ENCODE peak calls at places on chromosomes 5 and 9, in four cellular contexts. G is lower leg skin, T is Caco-2, H is progenitor cell of endocrine pancreas. X is an unnamed sample.

GRCh38 chr9:72772641-72773040 is 180.2 kb downstream of the ALDH1A1 start:
- DNase-seq in G (no peak), T (no peak), H (no peak), X (no peak)

GRCh38 chr9:3136999-3137675 is 293.2 kb upstream of the PUM3 start:
- DNase-seq in G (no peak), T (no peak), H (no peak), X (no peak)

GRCh38 chr9:134235366-134235765 is 71.0 kb upstream of the RNU6ATAC start:
- DNase-seq in G (no peak), T (no peak), H (no peak), X (no peak)

GRCh38 chr9:119841005-119841404 is 471.8 kb upstream of the BRINP1 start:
- DNase-seq in G (no peak), T (no peak), H (no peak), X (no peak)

GRCh38 chr5:177600458-177601018 is 606 bp downstream of the B4GALT7 start:
- DNase-seq in G (no peak), T (no peak), H (no peak), X (no peak)

GRCh38 chr9:1454211-1454979 is 404.2 kb downstream of the DMRT2 start:
- DNase-seq in G (peak; percentile 38), T (no peak), H (no peak), X (no peak)

GRCh38 chr5:90477073-90477472 is 2.4 kb downstream of the POLR3G start:
- DNase-seq in G (no peak), T (no peak), H (no peak), X (peak; percentile 21)

GRCh38 chr9:117088140-117088539 is 326.7 kb downstream of the ASTN2 start:
- DNase-seq in G (no peak), T (no peak), H (no peak), X (no peak)

GRCh38 chr9:117963493-117963892 is 259.3 kb downstream of the TLR4 start:
- DNase-seq in G (no peak), T (no peak), H (no peak), X (no peak)

GRCh38 chr5:124825250-124825982 is 79.0 kb upstream of the ZNF608 start:
- DNase-seq in G (no peak), T (no peak), H (no peak), X (no peak)

GRCh38 chr9:111250836-111251452 is 79.1 kb downstream of the OR2K2 start:
- DNase-seq in G (no peak), T (no peak), H (no peak), X (no peak)

GRCh38 chr9:86080112-86080579 is 19.2 kb downstream of the GOLM1 start:
- DNase-seq in G (no peak), T (no peak), H (no peak), X (no peak)

GRCh38 chr9:126857261-126857960 is 3.0 kb upstream of the ZBTB34 start:
- DNase-seq in G (no peak), T (no peak), H (no peak), X (no peak)

GRCh38 chr9:117704024-117704575 is at the start of gene TLR4:
- DNase-seq in G (peak; percentile 67), T (no peak), H (no peak), X (peak; percentile 22)

GRCh38 chr5:141641634-141642278 is 5.0 kb downstream of the RELL2 start:
- DNase-seq in G (no peak), T (peak; percentile 62), H (no peak), X (no peak)

GRCh38 chr5:14190194-14191164 is 47.3 kb downstream of the TRIO start:
- DNase-seq in G (no peak), T (no peak), H (no peak), X (no peak)

GRCh38 chr9:108316066-108316465 is 539.7 kb downstream of the ACTL7B start:
- DNase-seq in G (no peak), T (no peak), H (no peak), X (no peak)

GRCh38 chr5:66933066-66933465 is 263.5 kb downstream of the CD180 start:
- DNase-seq in G (no peak), T (no peak), H (no peak), X (no peak)

GRCh38 chr5:52999357-52999949 is 10.3 kb downstream of the ITGA2 start:
- DNase-seq in G (no peak), T (no peak), H (no peak), X (no peak)

GRCh38 chr5:79845448-79846197 is 145.4 kb downstream of the MTX3 start:
- DNase-seq in G (no peak), T (no peak), H (no peak), X (no peak)

GRCh38 chr5:135063511-135064234 is 29.6 kb upstream of the PITX1 start:
- DNase-seq in G (no peak), T (no peak), H (no peak), X (no peak)

GRCh38 chr9:89597711-89598707 is 6.8 kb upstream of the GADD45G start:
- DNase-seq in G (peak; percentile 43), T (peak; percentile 61), H (peak; percentile 38), X (peak; percentile 68)

GRCh38 chr5:35762368-35762767 is 94.3 kb upstream of the IL7R start:
- DNase-seq in G (no peak), T (no peak), H (no peak), X (no peak)

GRCh38 chr5:178383919-178384814 is 151.6 kb upstream of the PHYKPL start:
- DNase-seq in G (no peak), T (no peak), H (no peak), X (no peak)

GRCh38 chr9:26656003-26656940 is 236.3 kb downstream of the CAAP1 start:
- DNase-seq in G (no peak), T (no peak), H (no peak), X (peak; percentile 12)

GRCh38 chr9:35303567-35303966 is 141.8 kb downstream of the UNC13B start:
- DNase-seq in G (no peak), T (no peak), H (no peak), X (no peak)

GRCh38 chr9:82247318-82247717 is 258.7 kb downstream of the SPATA31D1 start:
- DNase-seq in G (peak; percentile 41), T (no peak), H (no peak), X (no peak)

GRCh38 chr9:134623408-134624066 is 18.1 kb upstream of the COL5A1 start:
- DNase-seq in G (no peak), T (no peak), H (no peak), X (no peak)

GRCh38 chr5:31251032-31251431 is 57.5 kb downstream of the CDH6 start:
- DNase-seq in G (no peak), T (no peak), H (no peak), X (no peak)
- TF ChIP-seq CTCF in G (no peak), T (no peak), H (no peak), X (no peak)

GRCh38 chr9:128526729-128527128 is 22.2 kb downstream of the GLE1 start:
- DNase-seq in G (no peak), T (no peak), H (no peak), X (no peak)

GRCh38 chr9:128523199-128523925 is 18.8 kb downstream of the GLE1 start:
- DNase-seq in G (no peak), T (no peak), H (no peak), X (no peak)

GRCh38 chr9:128532581-128532980 is 19.8 kb upstream of the SPTAN1 start:
- DNase-seq in G (no peak), T (no peak), H (no peak), X (no peak)

GRCh38 chr9:128529191-128529590 is 23.2 kb upstream of the SPTAN1 start:
- DNase-seq in G (no peak), T (no peak), H (no peak), X (no peak)

GRCh38 chr9:128528445-128529160 is 23.8 kb upstream of the SPTAN1 start:
- DNase-seq in G (no peak), T (no peak), H (no peak), X (no peak)
- TF ChIP-seq CTCF in G (no peak), T (no peak), H (no peak), X (no peak)

GRCh38 chr9:121105531-121105930 is 30.8 kb downstream of the CNTRL start:
- DNase-seq in G (no peak), T (no peak), H (no peak), X (no peak)

GRCh38 chr9:121107881-121108280 is 33.1 kb downstream of the CNTRL start:
- DNase-seq in G (no peak), T (no peak), H (no peak), X (no peak)

GRCh38 chr9:121107041-121107440 is 32.3 kb downstream of the CNTRL start:
- DNase-seq in G (no peak), T (peak; percentile 27), H (no peak), X (no peak)
- TF ChIP-seq CTCF in G (no peak), T (peak; percentile 47), H (peak; percentile 23), X (no peak)

GRCh38 chr5:54309751-54310432 is 481 bp downstream of the ARL15 start:
- DNase-seq in G (no peak), T (peak; percentile 23), H (peak; percentile 55), X (peak; percentile 39)
- TF ChIP-seq CTCF in G (no peak), T (no peak), H (no peak), X (no peak)

GRCh38 chr9:130482463-130482862 is 37.7 kb downstream of the ASS1 start:
- DNase-seq in G (no peak), T (no peak), H (no peak), X (no peak)

GRCh38 chr9:130478152-130478551 is 33.4 kb downstream of the ASS1 start:
- DNase-seq in G (no peak), T (no peak), H (no peak), X (no peak)

GRCh38 chr9:130478731-130479575 is 34.2 kb downstream of the ASS1 start:
- DNase-seq in G (no peak), T (no peak), H (no peak), X (no peak)

GRCh38 chr9:130479587-130479986 is 34.8 kb downstream of the ASS1 start:
- DNase-seq in G (no peak), T (no peak), H (no peak), X (no peak)

GRCh38 chr9:130480673-130481072 is 35.9 kb downstream of the ASS1 start:
- DNase-seq in G (no peak), T (no peak), H (no peak), X (peak; percentile 68)
- TF ChIP-seq CTCF in G (no peak), T (peak; percentile 6), H (peak; percentile 39), X (no peak)

X was measured in endothelial cell.